ENCODE peak calls at places on chromosomes 1 and 21, in five cellular contexts. V is amygdala, E is amniotic epithelial cell, D is mesothelial cell of epicardium, O is AG04449. U is an unnamed sample.

GRCh38 chr1:163709636-163710035 is 387.9 kb downstream of the NUF2 start:
- DNase-seq in V (no peak), E (no peak), D (no peak), O (no peak), U (no peak)

GRCh38 chr1:9730096-9730901 is 78.8 kb downstream of the PIK3CD start:
- DNase-seq in V (no peak), E (no peak), D (no peak), O (no peak), U (no peak)

GRCh38 chr1:214241060-214241459 is 39.9 kb upstream of the SMYD2 start:
- DNase-seq in V (no peak), E (no peak), D (no peak), O (no peak), U (no peak)

GRCh38 chr1:203593723-203594122 is 32.9 kb upstream of the ATP2B4 start:
- DNase-seq in V (no peak), E (peak; percentile 66), D (no peak), O (no peak), U (no peak)

GRCh38 chr1:76659171-76659940 is 207.9 kb upstream of the ST6GALNAC5 start:
- DNase-seq in V (no peak), E (no peak), D (no peak), O (no peak), U (no peak)

GRCh38 chr1:43547538-43548072 is 16.9 kb downstream of the PTPRF start:
- DNase-seq in V (no peak), E (no peak), D (no peak), O (no peak), U (no peak)

GRCh38 chr1:80050085-80050484 is 1043.6 kb upstream of the ADGRL4 start:
- DNase-seq in V (no peak), E (no peak), D (no peak), O (no peak), U (no peak)

GRCh38 chr1:67336783-67337182 is 29.1 kb downstream of the IL12RB2 start:
- DNase-seq in V (no peak), E (peak; percentile 14), D (no peak), O (no peak), U (no peak)

GRCh38 chr1:68780919-68781318 is 284.0 kb upstream of the DEPDC1 start:
- DNase-seq in V (no peak), E (no peak), D (no peak), O (no peak), U (no peak)

GRCh38 chr1:200588698-200589097 is 31.9 kb downstream of the KIF14 start:
- DNase-seq in V (no peak), E (no peak), D (no peak), O (no peak), U (no peak)

GRCh38 chr1:196152086-196152485 is 456.2 kb downstream of the KCNT2 start:
- DNase-seq in V (no peak), E (no peak), D (no peak), O (no peak), U (no peak)

GRCh38 chr21:23968722-23969647 is 1638.3 kb downstream of the MRPL39 start:
- DNase-seq in V (no peak), E (no peak), D (no peak), O (no peak), U (no peak)

GRCh38 chr1:78045850-78046778 is at the start of gene GIPC2:
- DNase-seq in V (no peak), E (no peak), D (peak; percentile 57), O (no peak), U (no peak)

GRCh38 chr21:35048183-35048601 is 910 bp downstream of the RUNX1 start:
- DNase-seq in V (no peak), E (no peak), D (no peak), O (no peak), U (no peak)

GRCh38 chr1:53060580-53060979 is 1.4 kb upstream of the PODN start:
- DNase-seq in V (no peak), E (peak; percentile 68), D (no peak), O (peak; percentile 62), U (no peak)

GRCh38 chr1:183287191-183287675 is 101.2 kb downstream of the LAMC2 start:
- DNase-seq in V (no peak), E (peak; percentile 99), D (no peak), O (no peak), U (no peak)

GRCh38 chr1:99849413-99849743 is 783 bp upstream of the AGL start:
- DNase-seq in V (no peak), E (no peak), D (no peak), O (no peak), U (no peak)

GRCh38 chr1:180912211-180912800 is 391 bp upstream of the KIAA1614 start:
- DNase-seq in V (no peak), E (peak; percentile 31), D (peak; percentile 63), O (no peak), U (no peak)

GRCh38 chr1:155893389-155894142 is 17.6 kb downstream of the RIT1 start:
- DNase-seq in V (no peak), E (peak; percentile 57), D (no peak), O (no peak), U (peak; percentile 79)

GRCh38 chr1:58402444-58402843 is 144.1 kb downstream of the OMA1 start:
- DNase-seq in V (no peak), E (no peak), D (no peak), O (no peak), U (no peak)

GRCh38 chr1:232179896-232180760 is 449.8 kb downstream of the SIPA1L2 start:
- DNase-seq in V (no peak), E (no peak), D (no peak), O (no peak), U (no peak)

GRCh38 chr1:247286134-247286670 is 30.3 kb downstream of the VN1R5 start:
- DNase-seq in V (no peak), E (no peak), D (peak; percentile 27), O (no peak), U (no peak)

U was measured in non-pigmented ciliary epithelial cell.